ENCODE peak calls at places on chromosomes 6 and 20, in seven cellular contexts. I is tibial artery; T is NCI-H69; M is CD8-positive, alpha-beta memory T cell; J is substantia nigra; R is ureter; A is fibroblast of lung. E is an unnamed sample.

GRCh38 chr6:111759836-111760785 is 113.1 kb downstream of the FYN start:
- DNase-seq in M (peak), J (no peak), T (no peak), A (peak), I (no peak), R (no peak), E (no peak)

GRCh38 chr20:45950330-45950646 is 15.8 kb downstream of the PCIF1 start:
- DNase-seq in T (no peak), I (no peak), A (no peak), M (no peak), J (no peak), R (no peak), E (no peak)

GRCh38 chr20:46088409-46089075 is 1.2 kb downstream of the NCOA5 start:
- DNase-seq in T (peak), M (no peak), A (peak), R (no peak), I (no peak), J (no peak), E (peak)

GRCh38 chr6:152220785-152221184 is 413.3 kb downstream of the ESR1 start:
- DNase-seq in R (no peak), T (no peak), M (no peak), J (no peak), A (peak), I (no peak), E (no peak)

GRCh38 chr6:163463180-163463579 is 48.7 kb downstream of the QKI start:
- DNase-seq in I (no peak), M (no peak), A (no peak), J (no peak), T (no peak), R (no peak), E (no peak)

GRCh38 chr6:13026557-13026956 is 301.8 kb downstream of the TBC1D7 start:
- DNase-seq in T (peak), A (no peak), R (no peak), J (no peak), I (no peak), M (no peak), E (no peak)

GRCh38 chr6:9292975-9293374 is 857.6 kb upstream of the SLC35B3 start:
- DNase-seq in I (no peak), J (no peak), M (no peak), A (peak), R (no peak), T (peak), E (peak)

GRCh38 chr6:158042245-158042798 is 60.7 kb downstream of the SYNJ2 start:
- DNase-seq in T (no peak), A (peak), I (peak), J (no peak), M (no peak), R (no peak), E (peak)

GRCh38 chr20:62875419-62876355 is 14.1 kb upstream of the TCFL5 start:
- DNase-seq in A (peak), J (no peak), R (peak), T (peak), M (no peak), I (peak), E (peak)

GRCh38 chr6:148112851-148113319 is 229.8 kb upstream of the SASH1 start:
- DNase-seq in M (no peak), A (no peak), R (no peak), I (no peak), J (no peak), T (no peak), E (no peak)

GRCh38 chr6:145583753-145584152 is 151.6 kb downstream of the EPM2A start:
- DNase-seq in M (no peak), T (no peak), A (no peak), R (no peak), J (no peak), I (no peak), E (no peak)

GRCh38 chr20:40753472-40753871 is 64.4 kb upstream of the MAFB start:
- DNase-seq in T (no peak), I (no peak), R (no peak), J (no peak), M (no peak), A (no peak), E (no peak)

GRCh38 chr6:44104661-44105060 is 22.6 kb downstream of the MRPL14 start:
- DNase-seq in T (no peak), M (no peak), J (no peak), I (no peak), R (no peak), A (no peak), E (peak)

GRCh38 chr6:1593958-1594314 is 15.8 kb upstream of the FOXC1 start:
- DNase-seq in A (no peak), J (no peak), M (no peak), T (no peak), I (peak), R (no peak), E (no peak)

GRCh38 chr6:26140254-26140966 is 53.2 kb downstream of the HFE start:
- DNase-seq in R (no peak), T (no peak), A (no peak), J (no peak), I (no peak), M (no peak), E (peak)

GRCh38 chr20:44217342-44218092 is 6.9 kb upstream of the OSER1 start:
- DNase-seq in I (no peak), R (peak), T (peak), A (peak), J (no peak), M (peak), E (peak)

GRCh38 chr6:156866181-156866862 is 89.1 kb downstream of the ARID1B start:
- DNase-seq in J (no peak), T (no peak), I (no peak), M (no peak), R (no peak), A (peak), E (peak)

GRCh38 chr6:121055572-121056163 is 278.6 kb downstream of the TBC1D32 start:
- DNase-seq in M (peak), R (no peak), T (peak), A (peak), I (no peak), J (no peak), E (peak)

GRCh38 chr6:27873101-27874030 is 38.8 kb downstream of the OR2B2 start:
- DNase-seq in I (no peak), T (no peak), R (peak), J (no peak), M (peak), A (peak), E (peak)

GRCh38 chr20:57335392-57335791 is 5.8 kb downstream of the SPO11 start:
- DNase-seq in I (no peak), R (no peak), A (no peak), T (peak), J (no peak), M (no peak), E (no peak)

GRCh38 chr6:1363729-1364572 is 25.4 kb upstream of the FOXF2 start:
- DNase-seq in J (no peak), R (no peak), A (peak), T (no peak), M (no peak), I (no peak), E (no peak)

GRCh38 chr6:107956586-107957164 is 1.3 kb downstream of the SEC63 start:
- DNase-seq in T (peak), M (no peak), I (no peak), A (peak), R (no peak), J (no peak), E (no peak)

GRCh38 chr6:127864701-127865100 is 36.2 kb downstream of the THEMIS start:
- DNase-seq in I (no peak), A (no peak), R (no peak), M (no peak), T (no peak), J (no peak), E (no peak)

GRCh38 chr6:33985947-33986346 is 159.9 kb downstream of the GRM4 start:
- DNase-seq in R (no peak), A (no peak), M (no peak), T (no peak), J (no peak), I (peak), E (no peak)

GRCh38 chr6:5302220-5302946 is 41.1 kb downstream of the FARS2 start:
- DNase-seq in A (no peak), T (no peak), M (no peak), J (no peak), R (no peak), I (no peak), E (no peak)

GRCh38 chr6:112034236-112034990 is 19.5 kb upstream of the CCN6 start:
- DNase-seq in J (no peak), R (no peak), A (no peak), T (no peak), I (no peak), M (no peak), E (no peak)

GRCh38 chr6:43070028-43070632 is 6.0 kb upstream of the PTK7 start:
- DNase-seq in T (peak), I (no peak), M (no peak), J (no peak), R (no peak), A (peak), E (peak)

GRCh38 chr6:136508701-136509387 is 41.4 kb downstream of the MAP7 start:
- DNase-seq in M (no peak), A (no peak), J (no peak), T (no peak), R (no peak), I (no peak), E (no peak)

GRCh38 chr20:57266251-57267157 is at the start of gene BMP7:
- DNase-seq in I (no peak), A (no peak), M (no peak), J (no peak), R (no peak), T (peak), E (no peak)

GRCh38 chr20:48846516-48847492 is 19.0 kb upstream of the PREX1 start:
- DNase-seq in J (no peak), M (no peak), A (no peak), I (no peak), R (no peak), T (peak), E (peak)

GRCh38 chr20:40600441-40601235 is 88.4 kb downstream of the MAFB start:
- DNase-seq in M (no peak), A (no peak), R (no peak), T (no peak), I (no peak), J (no peak), E (no peak)

GRCh38 chr20:59938696-59939051 is 1.4 kb downstream of the PPP1R3D start:
- DNase-seq in T (no peak), I (no peak), M (no peak), J (no peak), R (no peak), A (no peak), E (no peak)

GRCh38 chr20:35000922-35001595 is 45.4 kb downstream of the MYH7B start:
- DNase-seq in A (no peak), T (no peak), R (no peak), M (no peak), J (no peak), I (no peak), E (no peak)

GRCh38 chr6:27267865-27268444 is 20.5 kb downstream of the PRSS16 start:
- DNase-seq in J (no peak), T (no peak), A (no peak), R (no peak), M (no peak), I (no peak), E (no peak)

GRCh38 chr6:83696674-83697073 is 12.2 kb downstream of the SNAP91 start:
- DNase-seq in T (no peak), M (no peak), J (no peak), I (no peak), R (no peak), A (no peak), E (peak)

GRCh38 chr20:2403291-2404052 is 22.8 kb downstream of the TGM6 start:
- DNase-seq in R (no peak), A (no peak), M (no peak), J (no peak), I (no peak), T (no peak), E (no peak)

GRCh38 chr6:157443066-157443800 is 62.2 kb downstream of the ZDHHC14 start:
- DNase-seq in I (no peak), M (no peak), T (no peak), J (no peak), R (no peak), A (peak), E (no peak)

GRCh38 chr6:5490495-5491069 is 229.3 kb downstream of the FARS2 start:
- DNase-seq in R (no peak), I (no peak), T (peak), M (no peak), A (no peak), J (no peak), E (no peak)

E was measured in endothelial cell of umbilical vein.